ENCODE peak calls at places on chromosomes 11 and 22, in six cellular contexts. B, V, W, F, E and M are unnamed samples.

GRCh38 chr11:65213322-65214211 is 31.8 kb downstream of the CAPN1 start:
- DNase-seq in B (no peak), V (no peak), W (no peak), F (no peak), E (no peak), M (no peak)

GRCh38 chr22:32661296-32661695 is 140.2 kb upstream of the TIMP3 start:
- DNase-seq in B (no peak), V (peak), W (peak), F (peak), E (peak), M (no peak)

GRCh38 chr11:17460406-17460805 is 16.2 kb downstream of the ABCC8 start:
- DNase-seq in B (no peak), V (no peak), W (no peak), F (no peak), E (no peak), M (no peak)

GRCh38 chr11:114158886-114159285 is 99.4 kb downstream of the ZBTB16 start:
- DNase-seq in B (no peak), V (no peak), W (no peak), F (no peak), E (no peak), M (no peak)

GRCh38 chr22:25815561-25815960 is 73.6 kb downstream of the MYO18B start:
- DNase-seq in B (no peak), V (no peak), W (no peak), F (no peak), E (no peak), M (no peak)

GRCh38 chr11:64148200-64148916 is 17.6 kb downstream of the MACROD1 start:
- DNase-seq in B (peak), V (peak), W (peak), F (peak), E (peak), M (peak)

GRCh38 chr11:62409831-62410230 is 9.0 kb upstream of the SCGB1A1 start:
- DNase-seq in B (no peak), V (no peak), W (no peak), F (no peak), E (no peak), M (no peak)

GRCh38 chr11:72683782-72684200 is 9.6 kb upstream of the PDE2A start:
- DNase-seq in B (peak), V (peak), W (peak), F (peak), E (peak), M (peak)

GRCh38 chr22:47213571-47214230 is 451.3 kb downstream of the TBC1D22A start:
- DNase-seq in B (no peak), V (peak), W (peak), F (no peak), E (peak), M (peak)

GRCh38 chr11:31816467-31817053 is 5.4 kb upstream of the PAX6 start:
- DNase-seq in B (no peak), V (no peak), W (no peak), F (no peak), E (no peak), M (no peak)

GRCh38 chr11:56932572-56933235 is 56.0 kb upstream of the OR5AK2 start:
- DNase-seq in B (no peak), V (peak), W (peak), F (no peak), E (peak), M (no peak)

GRCh38 chr11:6452219-6452618 is 11.4 kb upstream of the HPX start:
- DNase-seq in B (no peak), V (no peak), W (no peak), F (no peak), E (peak), M (no peak)

GRCh38 chr11:340539-341512 is 20.2 kb upstream of the IFITM3 start:
- DNase-seq in B (no peak), V (no peak), W (no peak), F (no peak), E (no peak), M (no peak)

GRCh38 chr11:9834281-9834680 is 170.4 kb downstream of the SWAP70 start:
- DNase-seq in B (no peak), V (no peak), W (no peak), F (no peak), E (no peak), M (no peak)

GRCh38 chr11:45368697-45369096 is 82.6 kb upstream of the SYT13 start:
- DNase-seq in B (no peak), V (no peak), W (no peak), F (no peak), E (no peak), M (no peak)